ENCODE peak calls at places on chromosomes 7 and 10, in four cellular contexts. T is suprapubic skin, R is body of pancreas, J is adipocyte. A is an unnamed sample.

GRCh38 chr7:98086231-98086855 is 20.3 kb upstream of the LMTK2 start:
- DNase-seq in T (peak; percentile 82), R (peak; percentile 65), J (no peak), A (no peak)

GRCh38 chr7:93461350-93461749 is 113.2 kb downstream of the CALCR start:
- DNase-seq in T (no peak), R (no peak), J (no peak), A (peak; percentile 76)

GRCh38 chr10:6350609-6351008 is 147.9 kb downstream of the PFKFB3 start:
- DNase-seq in T (no peak), R (no peak), J (no peak), A (no peak)

GRCh38 chr7:107711301-107711700 is 32.6 kb upstream of the CBLL1 start:
- DNase-seq in T (no peak), R (no peak), J (peak; percentile 34), A (no peak)

GRCh38 chr10:85043207-85043606 is 714.8 kb downstream of the CCSER2 start:
- DNase-seq in T (no peak), R (no peak), J (no peak), A (peak; percentile 46)

GRCh38 chr7:148191391-148192076 is 399.0 kb upstream of the C7orf33 start:
- DNase-seq in T (no peak), R (peak; percentile 56), J (no peak), A (no peak)

GRCh38 chr7:32218741-32219283 is 148.6 kb upstream of the PDE1C start:
- DNase-seq in T (no peak), R (no peak), J (no peak), A (peak; percentile 23)

GRCh38 chr10:62043493-62043938 is 142.0 kb downstream of the ARID5B start:
- DNase-seq in T (no peak), R (no peak), J (no peak), A (no peak)

GRCh38 chr7:130223646-130224045 is 16.0 kb downstream of the SSMEM1 start:
- DNase-seq in T (no peak), R (no peak), J (no peak), A (no peak)

GRCh38 chr10:80599424-80599847 is 61.7 kb downstream of the SH2D4B start:
- DNase-seq in T (no peak), R (peak; percentile 11), J (peak; percentile 35), A (peak; percentile 75)

GRCh38 chr7:140458191-140458590 is 21.1 kb downstream of the MKRN1 start:
- DNase-seq in T (no peak), R (no peak), J (no peak), A (no peak)

GRCh38 chr7:138886501-138886917 is 88.5 kb upstream of the ATP6V0A4 start:
- DNase-seq in T (no peak), R (no peak), J (peak; percentile 93), A (peak; percentile 84)

GRCh38 chr10:128854965-128855364 is 612.1 kb upstream of the MGMT start:
- DNase-seq in T (peak; percentile 90), R (peak; percentile 72), J (no peak), A (peak; percentile 69)

GRCh38 chr7:99901581-99901980 is 17.7 kb downstream of the TRIM4 start:
- DNase-seq in T (no peak), R (no peak), J (no peak), A (no peak)

GRCh38 chr10:33237736-33238624 is 96.5 kb downstream of the NRP1 start:
- DNase-seq in T (no peak), R (no peak), J (peak; percentile 88), A (peak; percentile 61)

GRCh38 chr7:134865001-134865845 is 85.8 kb downstream of the CALD1 start:
- DNase-seq in T (no peak), R (no peak), J (peak; percentile 64), A (no peak)

GRCh38 chr10:75776738-75777504 is 345.5 kb downstream of the LRMDA start:
- DNase-seq in T (no peak), R (peak; percentile 86), J (no peak), A (no peak)

GRCh38 chr10:13717936-13718772 is 131.4 kb downstream of the PRPF18 start:
- DNase-seq in T (peak; percentile 91), R (peak; percentile 90), J (peak; percentile 90), A (peak; percentile 93)

GRCh38 chr7:84025332-84025927 is 169.2 kb downstream of the SEMA3A start:
- DNase-seq in T (no peak), R (no peak), J (peak; percentile 85), A (peak; percentile 83)

GRCh38 chr7:78437118-78437517 is 638.5 kb downstream of the PHTF2 start:
- DNase-seq in T (no peak), R (no peak), J (peak; percentile 79), A (no peak)

GRCh38 chr7:877312-878232 is 1.2 kb downstream of the GET4 start:
- DNase-seq in T (no peak), R (peak; percentile 69), J (no peak), A (peak; percentile 7)

GRCh38 chr7:8441602-8442294 is 8.3 kb downstream of the NXPH1 start:
- DNase-seq in T (no peak), R (no peak), J (no peak), A (no peak)

GRCh38 chr7:137771679-137772078 is 75.1 kb downstream of the DGKI start:
- DNase-seq in T (no peak), R (no peak), J (peak; percentile 67), A (no peak)

GRCh38 chr10:22259280-22259679 is 41.5 kb upstream of the EBLN1 start:
- DNase-seq in T (no peak), R (no peak), J (no peak), A (no peak)

GRCh38 chr7:92988051-92988450 is 129.7 kb downstream of the SAMD9 start:
- DNase-seq in T (no peak), R (no peak), J (peak; percentile 59), A (peak; percentile 11)

GRCh38 chr10:3010819-3011422 is 56.4 kb upstream of the PFKP start:
- DNase-seq in T (no peak), R (peak; percentile 59), J (no peak), A (no peak)

GRCh38 chr7:49563693-49564378 is 209.6 kb upstream of the VWC2 start:
- DNase-seq in T (no peak), R (no peak), J (no peak), A (no peak)

GRCh38 chr10:59536151-59536550 is 173.5 kb downstream of the SLC16A9 start:
- DNase-seq in T (no peak), R (no peak), J (peak; percentile 89), A (peak; percentile 57)

GRCh38 chr7:28621369-28621807 is 209.1 kb downstream of the CREB5 start:
- DNase-seq in T (no peak), R (peak; percentile 15), J (no peak), A (no peak)

GRCh38 chr7:28625446-28625845 is 213.1 kb downstream of the CREB5 start:
- DNase-seq in T (no peak), R (no peak), J (peak; percentile 41), A (no peak)

GRCh38 chr7:28626191-28626590 is 213.9 kb downstream of the CREB5 start:
- DNase-seq in T (no peak), R (no peak), J (no peak), A (no peak)

GRCh38 chr7:28623863-28624262 is 211.5 kb downstream of the CREB5 start:
- DNase-seq in T (no peak), R (no peak), J (no peak), A (peak; percentile 31)

DNA sequence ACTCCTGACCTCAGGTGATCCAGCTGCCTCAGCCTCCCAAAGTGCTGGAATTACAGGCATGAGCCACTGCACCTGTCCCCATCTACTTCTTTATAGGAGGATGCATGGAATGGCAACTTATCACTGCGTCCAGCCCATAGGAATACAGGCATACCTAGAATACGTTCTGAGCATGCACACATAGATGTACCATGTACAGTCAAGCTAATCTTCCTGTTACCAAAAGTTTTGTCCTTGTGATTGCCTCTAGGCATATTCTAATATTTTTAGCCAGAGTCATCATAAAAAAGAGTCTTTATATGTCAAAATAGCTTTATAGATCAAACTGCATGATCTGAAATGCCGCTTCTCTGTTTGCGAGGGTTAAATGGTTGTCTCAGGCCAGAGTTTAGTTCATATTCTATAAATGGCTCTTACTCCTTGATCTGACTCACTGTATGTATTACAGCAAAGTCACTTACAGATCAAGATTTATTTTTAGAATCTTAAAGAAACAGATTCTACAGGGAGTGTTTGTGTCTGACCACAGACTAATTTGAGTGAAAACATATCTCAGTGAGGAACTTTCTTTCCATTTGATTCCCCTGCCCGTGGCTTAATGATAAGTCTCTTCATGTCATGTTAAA is 210.9 kb downstream of the CREB5 start:
- DNase-seq in T (no peak), R (no peak), J (peak; percentile 81), A (no peak)
- H3K36me3 ChIP-seq in T (no peaks in the 10 kb centered on the region), R (no peaks in the 10 kb centered on the region), J (no peaks in the 10 kb centered on the region), A (no peaks in the 10 kb centered on the region)

GRCh38 chr7:22167482-22167881 is 189.5 kb downstream of the RAPGEF5 start:
- DNase-seq in T (no peak), R (no peak), J (no peak), A (no peak)

GRCh38 chr7:22173884-22174573 is 182.9 kb downstream of the RAPGEF5 start:
- DNase-seq in T (no peak), R (peak; percentile 38), J (no peak), A (no peak)

GRCh38 chr7:22166928-22167327 is 190.0 kb downstream of the RAPGEF5 start:
- DNase-seq in T (no peak), R (no peak), J (no peak), A (no peak)

GRCh38 chr7:22168129-22168634 is 188.8 kb downstream of the RAPGEF5 start:
- DNase-seq in T (no peak), R (no peak), J (no peak), A (no peak)
- H3K36me3 ChIP-seq in T (peaks cover 2% of the 10 kb centered on the region), R (no peaks in the 10 kb centered on the region), J (no peaks in the 10 kb centered on the region), A (no peaks in the 10 kb centered on the region)

DNA sequence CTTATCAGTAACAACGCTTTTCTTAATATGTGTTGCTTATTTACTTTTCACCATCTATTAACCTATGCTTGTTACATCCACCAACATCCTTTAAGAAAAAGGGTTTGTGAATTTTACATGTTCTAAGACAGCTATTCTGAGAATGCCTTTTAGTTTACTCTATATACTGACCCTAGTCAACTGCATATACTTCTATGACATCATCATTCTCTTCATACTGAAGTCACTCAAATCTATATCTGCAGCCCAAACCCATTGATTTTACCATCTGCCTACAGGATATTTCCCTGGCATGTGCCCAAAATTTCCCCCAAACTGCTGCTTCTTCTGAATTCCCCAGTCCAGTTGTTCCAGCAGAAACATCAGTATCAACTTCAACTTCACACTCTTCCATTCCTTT is 94.6 kb upstream of the FAM204A start:
- DNase-seq in T (no peak), R (no peak), J (no peak), A (no peak)
- H3K36me3 ChIP-seq in T (no peaks in the 10 kb centered on the region), R (no peaks in the 10 kb centered on the region), J (no peaks in the 10 kb centered on the region), A (no peaks in the 10 kb centered on the region)

GRCh38 chr7:55132550-55132889 is 113.7 kb downstream of the EGFR start:
- DNase-seq in T (no peak), R (no peak), J (no peak), A (no peak)
- H3K36me3 ChIP-seq in T (no peaks in the 10 kb centered on the region), R (no peaks in the 10 kb centered on the region), J (no peaks in the 10 kb centered on the region), A (no peaks in the 10 kb centered on the region)